ENCODE peak calls at places on chromosomes 11 and 22, in five cellular contexts. M is neuronal stem cell, W is mesenchymal stem cell, D is trophoblast cell, X is H1. G is an unnamed sample.

GRCh38 chr11:15038963-15039362 is 34.4 kb upstream of the CALCB start:
- DNase-seq in M (no peak), W (peak), D (no peak), X (no peak), G (no peak)

GRCh38 chr11:66159585-66159984 is 89.5 kb downstream of the PACS1 start:
- DNase-seq in M (no peak), W (peak), D (no peak), X (no peak), G (no peak)

GRCh38 chr22:26629988-26630761 is 8.4 kb downstream of the CRYBA4 start:
- DNase-seq in M (no peak), W (no peak), D (no peak), X (no peak), G (no peak)

GRCh38 chr22:27588273-27588672 is 213.3 kb downstream of the MN1 start:
- DNase-seq in M (no peak), W (no peak), D (no peak), X (no peak), G (no peak)

GRCh38 chr11:117621226-117621625 is 175.8 kb downstream of the DSCAML1 start:
- DNase-seq in M (no peak), W (peak), D (peak), X (no peak), G (no peak)

GRCh38 chr11:106152013-106152412 is 74.6 kb downstream of the AASDHPPT start:
- DNase-seq in M (no peak), W (peak), D (peak), X (no peak), G (peak)

GRCh38 chr22:29028468-29028867 is 33.2 kb downstream of the C22orf31 start:
- DNase-seq in M (no peak), W (peak), D (no peak), X (no peak), G (no peak)

GRCh38 chr11:47399860-47400812 is 8.3 kb upstream of the SLC39A13 start:
- DNase-seq in M (no peak), W (no peak), D (no peak), X (no peak), G (peak)

GRCh38 chr11:120241277-120241676 is 1.3 kb downstream of the POU2F3 start:
- DNase-seq in M (no peak), W (no peak), D (no peak), X (no peak), G (no peak)

GRCh38 chr22:20946080-20946986 is 20.7 kb upstream of the AIFM3 start:
- DNase-seq in M (no peak), W (peak), D (no peak), X (no peak), G (no peak)

GRCh38 chr22:48309115-48309705 is 1518.5 kb downstream of the BRD1 start:
- DNase-seq in M (no peak), W (no peak), D (no peak), X (no peak), G (no peak)

GRCh38 chr22:38699784-38700183 is 959 bp downstream of the JOSD1 start:
- DNase-seq in M (no peak), W (peak), D (peak), X (no peak), G (no peak)

GRCh38 chr11:94539420-94539819 is 4.3 kb upstream of the FUT4 start:
- DNase-seq in M (no peak), W (no peak), D (no peak), X (no peak), G (no peak)

GRCh38 chr11:61961570-61962212 is 5.7 kb downstream of the FTH1 start:
- DNase-seq in M (no peak), W (peak), D (peak), X (no peak), G (no peak)

GRCh38 chr22:47605441-47605840 is 843.0 kb downstream of the TBC1D22A start:
- DNase-seq in M (no peak), W (no peak), D (no peak), X (no peak), G (no peak)

GRCh38 chr22:37328017-37328416 is 45.7 kb downstream of the CYTH4 start:
- DNase-seq in M (no peak), W (peak), D (peak), X (no peak), G (no peak)

GRCh38 chr11:665062-665706 is 28.1 kb downstream of the DRD4 start:
- DNase-seq in M (no peak), W (no peak), D (no peak), X (no peak), G (no peak)

GRCh38 chr22:19056951-19057401 is 65.2 kb downstream of the DGCR2 start:
- DNase-seq in M (no peak), W (no peak), D (no peak), X (no peak), G (no peak)

GRCh38 chr11:89293966-89294679 is 116.4 kb downstream of the TYR start:
- DNase-seq in M (peak), W (peak), D (no peak), X (peak), G (peak)

GRCh38 chr11:113615098-113615497 is 91.0 kb downstream of the TMPRSS5 start:
- DNase-seq in M (no peak), W (no peak), D (no peak), X (no peak), G (no peak)

GRCh38 chr11:64234840-64235379 is 526 bp downstream of the VEGFB start:
- DNase-seq in M (no peak), W (peak), D (no peak), X (peak), G (no peak)

GRCh38 chr22:40239345-40239683 is 61.6 kb downstream of the TNRC6B start:
- DNase-seq in M (no peak), W (no peak), D (no peak), X (no peak), G (no peak)

GRCh38 chr11:54558919-54559318 is 44.9 kb downstream of the OR4C46 start:
- DNase-seq in M (no peak), W (no peak), D (no peak), X (no peak), G (no peak)

GRCh38 chr11:112219476-112220232 is 6.6 kb upstream of the PTS start:
- DNase-seq in M (peak), W (peak), D (peak), X (no peak), G (peak)

GRCh38 chr11:31817054-31817620 is 6.0 kb upstream of the PAX6 start:
- DNase-seq in M (peak), W (no peak), D (peak), X (peak), G (no peak)

GRCh38 chr11:125256471-125257010 is 92.0 kb downstream of the PKNOX2 start:
- DNase-seq in M (no peak), W (peak), D (no peak), X (no peak), G (no peak)

GRCh38 chr11:112523477-112523876 is 262.8 kb upstream of the PLET1 start:
- DNase-seq in M (peak), W (peak), D (no peak), X (no peak), G (no peak)

GRCh38 chr22:50189849-50190181 is 4.1 kb downstream of the TRABD start:
- DNase-seq in M (no peak), W (no peak), D (no peak), X (no peak), G (no peak)

DNA sequence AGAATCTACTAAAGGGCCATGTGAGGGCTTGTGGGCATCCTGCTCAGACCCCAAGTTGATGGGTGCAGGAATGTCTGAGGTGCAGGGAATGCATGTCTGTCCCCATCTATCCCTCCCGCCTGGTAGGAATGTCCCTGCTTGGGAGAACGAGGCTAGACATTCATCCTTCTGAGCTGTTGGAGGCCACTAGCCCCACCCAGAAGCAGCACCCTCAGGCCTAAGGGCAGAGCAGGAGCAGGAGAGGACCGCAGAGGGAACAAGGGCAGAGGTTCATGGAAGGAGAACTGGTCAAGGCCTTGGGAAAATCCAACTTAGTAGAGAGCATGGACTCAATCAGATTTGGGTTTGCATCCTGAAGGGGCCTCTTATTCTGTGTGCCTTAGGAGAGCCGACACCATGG is 22.1 kb upstream of the LMO1 start:
- DNase-seq in M (no peak), W (no peak), D (no peak), X (peak), G (peak)
- H2BK12ac ChIP-seq in M (no peak), W (no peak), D (no peak), X (no peak), G (no peak)

GRCh38 chr11:3164540-3165151 is 464 bp downstream of the OSBPL5 start:
- DNase-seq in M (no peak), W (no peak), D (no peak), X (no peak), G (no peak)
- H3K23ac ChIP-seq in M (no peak), W (peak), D (no peak), X (no peak), G (no peak)

DNA sequence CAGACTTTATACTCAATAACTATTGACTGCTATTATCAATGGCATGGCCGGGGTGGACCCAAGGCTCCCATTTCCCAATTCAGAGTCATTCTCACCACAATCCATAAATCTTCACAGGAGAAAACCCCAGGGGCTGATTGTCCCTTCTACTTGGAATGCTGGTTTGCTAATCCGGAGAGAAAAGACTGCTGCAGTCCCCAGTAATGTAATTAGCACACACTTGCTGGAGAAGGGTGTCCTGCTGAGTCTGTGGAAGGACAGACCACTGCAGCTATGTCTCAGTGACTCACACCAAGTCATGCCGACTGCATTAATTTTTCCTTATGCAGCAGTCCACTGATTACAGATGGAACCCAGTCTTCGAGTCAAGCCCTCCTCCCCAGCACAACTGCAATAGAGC is 5.9 kb upstream of the ETS1 start:
- DNase-seq in M (peak), W (peak), D (no peak), X (no peak), G (peak)
- H2BK120ac ChIP-seq in M (no peak), W (no peak), D (no peak), X (no peak), G (no peak)

GRCh38 chr11:108538502-108538901 is 40.3 kb upstream of the POGLUT3 start:
- DNase-seq in M (no peak), W (no peak), D (no peak), X (no peak), G (no peak)

GRCh38 chr11:108538022-108538424 is 39.8 kb upstream of the POGLUT3 start:
- DNase-seq in M (no peak), W (no peak), D (peak), X (no peak), G (no peak)

GRCh38 chr11:108534274-108534882 is 36.2 kb upstream of the POGLUT3 start:
- DNase-seq in M (no peak), W (no peak), D (no peak), X (no peak), G (no peak)

GRCh38 chr11:108535384-108535955 is 37.3 kb upstream of the POGLUT3 start:
- DNase-seq in M (no peak), W (no peak), D (no peak), X (peak), G (no peak)

GRCh38 chr11:108536783-108537182 is 38.6 kb upstream of the POGLUT3 start:
- DNase-seq in M (no peak), W (no peak), D (peak), X (no peak), G (no peak)
- H2BK12ac ChIP-seq in M (no peak), W (no peak), D (no peak), X (no peak), G (no peak)

DNA sequence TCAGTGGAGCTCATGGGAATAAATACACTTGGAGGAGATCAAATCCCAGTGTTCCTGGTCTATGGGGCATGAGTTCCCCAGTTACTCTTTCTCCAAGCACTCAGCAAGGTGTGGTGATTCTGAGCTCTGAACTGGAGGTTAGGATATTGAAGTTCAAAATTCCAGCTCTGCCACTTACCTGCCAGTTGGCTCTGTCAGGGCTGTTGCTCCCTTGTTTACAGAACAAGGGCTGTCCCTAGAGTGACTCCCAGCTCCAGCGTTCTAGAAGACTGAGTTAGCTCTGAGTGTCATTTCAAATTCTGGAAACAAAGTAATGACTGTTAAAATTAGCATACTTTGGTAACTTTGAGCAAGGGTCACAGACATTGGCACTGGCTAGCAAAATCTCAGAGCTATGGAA is 69.7 kb upstream of the ZBED5 start:
- DNase-seq in M (no peak), W (no peak), D (no peak), X (no peak), G (no peak)
- H3K23ac ChIP-seq in M (no peak), W (no peak), D (no peak), X (no peak), G (no peak)

GRCh38 chr22:42633013-42633412 is 7.4 kb downstream of the ATP5MGL start:
- DNase-seq in M (no peak), W (no peak), D (no peak), X (no peak), G (no peak)

GRCh38 chr22:42637555-42637954 is 2.8 kb downstream of the ATP5MGL start:
- DNase-seq in M (no peak), W (no peak), D (no peak), X (no peak), G (peak)

GRCh38 chr22:42632096-42632495 is 8.3 kb downstream of the ATP5MGL start:
- DNase-seq in M (no peak), W (no peak), D (no peak), X (no peak), G (peak)

GRCh38 chr22:42636506-42636905 is 3.9 kb downstream of the ATP5MGL start:
- DNase-seq in M (no peak), W (no peak), D (no peak), X (no peak), G (no peak)

DNA sequence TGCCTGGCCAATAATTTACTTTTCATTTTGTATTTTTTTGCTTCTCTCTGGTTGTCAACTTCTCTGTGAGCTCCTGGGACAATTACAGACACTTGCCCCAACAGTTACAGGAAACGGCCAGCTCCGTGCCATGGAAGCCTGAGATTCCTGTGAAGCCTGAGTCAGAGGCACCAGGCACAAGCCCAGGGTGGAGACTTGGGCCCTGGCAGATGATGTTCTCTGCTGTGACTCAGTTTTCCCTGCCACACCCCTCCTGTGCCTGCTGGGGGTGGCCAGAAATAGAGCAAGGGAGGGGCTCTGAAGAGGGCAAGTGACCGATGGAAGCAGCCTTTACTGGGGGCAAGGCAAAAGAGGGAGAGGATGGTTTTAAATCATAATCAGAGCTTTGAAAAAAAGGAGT is 4.9 kb downstream of the ATP5MGL start:
- DNase-seq in M (no peak), W (peak), D (peak), X (no peak), G (no peak)
- H2BK120ac ChIP-seq in M (no peak), W (no peak), D (no peak), X (no peak), G (no peak)

GRCh38 chr11:70833011-70833410 is 419.4 kb downstream of the SHANK2 start:
- DNase-seq in M (no peak), W (no peak), D (no peak), X (no peak), G (no peak)
- H2BK12ac ChIP-seq in M (peak), W (no peak), D (no peak), X (peak), G (no peak)

GRCh38 chr11:74138021-74138420 is 32.8 kb downstream of the C2CD3 start:
- DNase-seq in M (no peak), W (no peak), D (no peak), X (no peak), G (no peak)
- H3K23ac ChIP-seq in M (no peak), W (no peak), D (no peak), X (no peak), G (no peak)

DNA sequence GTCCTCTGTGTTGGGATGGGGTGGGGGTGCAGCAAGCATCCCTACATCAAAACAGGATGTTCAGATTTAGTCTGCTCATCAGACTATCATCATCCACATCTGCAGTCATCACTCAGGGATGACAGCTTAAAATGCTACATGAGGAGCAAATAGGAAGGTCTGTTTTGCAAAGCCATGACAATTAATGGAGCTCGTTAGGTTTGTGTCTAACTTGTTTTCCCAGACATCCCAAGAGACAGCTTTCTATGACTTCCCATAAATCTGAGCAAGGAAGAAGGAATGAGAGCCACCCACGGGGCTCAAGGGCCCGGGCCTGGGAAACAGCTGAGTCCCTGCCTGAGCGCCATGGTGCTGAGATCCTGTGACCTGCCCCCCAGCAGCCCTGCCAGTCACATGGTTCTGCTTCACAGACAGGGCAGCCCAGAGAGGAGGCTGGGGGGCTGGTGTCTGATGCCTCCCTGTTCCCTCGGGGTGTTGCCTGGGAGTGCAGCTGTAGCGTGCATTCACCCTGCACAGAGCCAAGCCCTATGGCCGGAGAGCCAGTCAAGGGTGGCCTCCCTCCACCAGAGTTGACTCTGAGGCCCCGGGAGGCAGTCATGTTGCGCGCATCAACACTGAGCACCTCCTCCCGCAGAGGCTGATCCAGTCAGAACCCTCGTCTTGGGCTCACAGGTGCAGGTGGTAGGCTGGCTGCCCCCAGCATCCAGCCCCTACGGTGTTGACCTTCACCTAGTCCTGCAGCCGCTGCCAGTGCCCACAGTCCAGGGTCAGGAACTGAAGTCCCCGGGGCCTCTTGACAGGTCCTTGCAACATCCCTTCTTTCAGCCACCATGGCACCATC is 12.1 kb downstream of the DERL3 start:
- DNase-seq in M (no peak), W (peak), D (no peak), X (no peak), G (no peak)
- H2BK120ac ChIP-seq in M (no peak), W (peak), D (peak), X (peak), G (no peak)

DNA sequence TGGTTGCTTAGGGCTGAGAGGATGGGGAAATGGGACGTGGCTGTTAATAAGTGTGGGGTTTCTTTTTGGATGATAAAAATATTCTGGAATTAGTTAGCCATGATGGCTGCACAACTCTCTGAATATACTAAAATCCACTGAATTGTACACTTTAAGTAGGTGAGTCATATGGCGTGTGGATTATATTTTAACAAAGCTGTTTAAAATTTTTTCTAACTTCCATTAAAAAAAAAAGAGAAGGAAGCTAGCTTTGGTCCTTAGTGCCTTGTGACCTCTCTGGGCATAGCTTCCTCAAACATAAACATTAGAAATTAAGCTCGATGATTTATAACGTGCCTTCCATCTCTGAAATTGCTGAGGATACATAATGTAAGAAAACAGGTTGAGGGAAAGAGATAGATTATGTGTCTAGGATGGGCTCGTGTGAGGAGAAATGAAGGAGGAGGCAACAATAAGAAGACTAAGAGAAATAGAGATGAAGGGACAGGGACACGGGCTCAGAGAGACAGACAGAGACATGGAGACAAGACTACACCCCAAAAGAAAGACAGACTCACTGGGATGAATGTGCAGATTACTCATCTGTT is 20.0 kb downstream of the IRAG1 start:
- DNase-seq in M (no peak), W (peak), D (no peak), X (no peak), G (no peak)
- H2BK12ac ChIP-seq in M (no peak), W (peak), D (no peak), X (no peak), G (no peak)